ENCODE peak calls at places on chromosomes 5 and 9, in four cellular contexts. One of them, this sample, is unnamed. For H3F3A, the result is how much of the 10 kb centered on the place peaks cover.

GRCh38 chr5:133519191-133519590 is 93.2 kb downstream of the FSTL4 start:
- DNase-seq in PC-9: no peak
- DNase-seq in GM23248: no peak
- DNase-seq in MM.1S: no peak
- DNase-seq in this sample: no peak

GRCh38 chr5:170289749-170290148 is 7.8 kb downstream of the LCP2 start:
- DNase-seq in MM.1S: no peak
- DNase-seq in GM23248: no peak
- DNase-seq in PC-9: no peak
- DNase-seq in this sample: no peak

GRCh38 chr9:72464819-72465218 is 56.6 kb upstream of the TMC1 start:
- DNase-seq in PC-9: no peak
- DNase-seq in GM23248: peak
- DNase-seq in MM.1S: no peak
- DNase-seq in this sample: no peak

GRCh38 chr5:160434022-160434531 is 12.4 kb downstream of the PTTG1 start:
- DNase-seq in PC-9: no peak
- DNase-seq in MM.1S: no peak
- DNase-seq in GM23248: no peak
- DNase-seq in this sample: peak

GRCh38 chr9:37574241-37574721 is 1.9 kb downstream of the FBXO10 start:
- DNase-seq in PC-9: no peak
- DNase-seq in MM.1S: no peak
- DNase-seq in GM23248: peak
- DNase-seq in this sample: peak

GRCh38 chr5:132176987-132177386 is 50.7 kb downstream of the P4HA2 start:
- DNase-seq in PC-9: no peak
- DNase-seq in GM23248: peak
- DNase-seq in MM.1S: peak
- DNase-seq in this sample: no peak

GRCh38 chr9:36461341-36461740 is 61.3 kb upstream of the RNF38 start:
- DNase-seq in MM.1S: no peak
- DNase-seq in PC-9: no peak
- DNase-seq in GM23248: peak
- DNase-seq in this sample: no peak

GRCh38 chr9:122580360-122580759 is 2.8 kb downstream of the OR1L8 start:
- DNase-seq in GM23248: peak
- DNase-seq in MM.1S: no peak
- DNase-seq in PC-9: peak
- DNase-seq in this sample: no peak

GRCh38 chr9:114098021-114098659 is 952 bp downstream of the KIF12 start:
- DNase-seq in PC-9: no peak
- DNase-seq in MM.1S: no peak
- DNase-seq in GM23248: peak
- DNase-seq in this sample: peak

GRCh38 chr5:1729641-1730486 is 69.8 kb downstream of the MRPL36 start:
- DNase-seq in GM23248: no peak
- DNase-seq in MM.1S: no peak
- DNase-seq in PC-9: no peak
- DNase-seq in this sample: no peak

GRCh38 chr5:23730023-23730422 is 222.6 kb downstream of the PRDM9 start:
- DNase-seq in GM23248: no peak
- DNase-seq in MM.1S: no peak
- DNase-seq in PC-9: no peak
- DNase-seq in this sample: no peak

DNA sequence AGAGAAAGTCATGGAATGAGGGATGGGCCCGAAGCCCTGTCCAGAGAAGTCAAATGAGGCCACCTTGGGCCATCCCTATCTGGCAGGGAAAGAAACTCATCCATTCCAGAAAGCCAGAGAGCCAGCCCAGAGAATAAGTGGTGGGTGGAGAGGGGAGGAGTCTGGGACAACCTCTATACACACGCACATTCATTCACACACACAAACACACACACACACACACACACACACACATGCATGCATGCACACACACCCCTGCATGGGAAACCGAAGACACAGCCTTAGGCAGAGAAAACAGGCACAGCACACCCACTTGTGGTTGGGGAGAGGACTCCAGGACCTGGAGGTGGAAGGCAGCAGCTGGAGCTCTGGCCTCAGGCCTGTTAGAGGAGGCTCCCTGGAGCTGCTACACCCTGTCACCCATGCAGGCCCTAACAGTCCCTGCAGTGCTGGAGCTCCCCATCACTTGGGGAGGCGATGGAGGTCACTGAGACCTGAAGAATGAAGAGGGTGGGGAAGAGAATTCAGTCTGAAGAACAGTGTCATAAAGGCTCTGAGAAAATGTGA is 38.0 kb downstream of the TGFBI start:
- DNase-seq in PC-9: no peak
- DNase-seq in GM23248: peak
- DNase-seq in MM.1S: no peak
- DNase-seq in this sample: peak
- H3F3A ChIP-seq in PC-9: under half
- H3F3A ChIP-seq in GM23248: half or more
- H3F3A ChIP-seq in MM.1S: under half
- H3F3A ChIP-seq in this sample: under half

DNA sequence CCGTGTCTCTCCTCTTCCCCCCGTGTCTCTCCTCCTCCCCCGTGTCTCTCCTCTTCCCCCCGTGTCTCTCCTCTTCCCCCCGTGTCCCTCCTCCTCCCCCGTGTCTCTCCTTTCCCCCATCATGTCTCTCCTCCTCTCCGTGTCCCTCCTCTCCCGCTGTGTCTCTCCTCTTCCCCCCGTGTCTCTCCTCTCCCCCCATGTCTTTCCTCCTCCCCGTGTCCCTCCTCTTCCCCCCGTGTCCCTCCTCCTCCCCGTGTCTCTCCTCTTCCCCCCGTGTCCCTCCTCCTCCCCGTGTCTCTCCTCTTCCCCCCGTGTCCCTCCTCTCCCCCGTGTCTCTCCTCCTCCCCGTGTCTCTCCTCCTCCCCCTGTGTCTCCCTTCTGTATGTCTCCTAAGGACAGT is 12.8 kb upstream of the RNU6ATAC start:
- DNase-seq in PC-9: no peak
- DNase-seq in MM.1S: no peak
- DNase-seq in GM23248: no peak
- DNase-seq in this sample: no peak
- H3K27ac ChIP-seq in PC-9: no peak
- H3K27ac ChIP-seq in MM.1S: no peak
- H3K27ac ChIP-seq in GM23248: no peak
- H3K27ac ChIP-seq in this sample: no peak

GRCh38 chr5:33601881-33602280 is 161.1 kb downstream of the TARS1 start:
- DNase-seq in GM23248: no peak
- DNase-seq in PC-9: peak
- DNase-seq in MM.1S: no peak
- DNase-seq in this sample: peak
- H2AFZ ChIP-seq in GM23248: no peak
- H2AFZ ChIP-seq in PC-9: no peak
- H2AFZ ChIP-seq in MM.1S: no peak
- H2AFZ ChIP-seq in this sample: no peak

GRCh38 chr9:86757382-86757720 is 190.0 kb downstream of the GAS1 start:
- DNase-seq in MM.1S: no peak
- DNase-seq in PC-9: no peak
- DNase-seq in GM23248: no peak
- DNase-seq in this sample: no peak
- H3F3A ChIP-seq in MM.1S: under half
- H3F3A ChIP-seq in PC-9: under half
- H3F3A ChIP-seq in GM23248: under half
- H3F3A ChIP-seq in this sample: under half

DNA sequence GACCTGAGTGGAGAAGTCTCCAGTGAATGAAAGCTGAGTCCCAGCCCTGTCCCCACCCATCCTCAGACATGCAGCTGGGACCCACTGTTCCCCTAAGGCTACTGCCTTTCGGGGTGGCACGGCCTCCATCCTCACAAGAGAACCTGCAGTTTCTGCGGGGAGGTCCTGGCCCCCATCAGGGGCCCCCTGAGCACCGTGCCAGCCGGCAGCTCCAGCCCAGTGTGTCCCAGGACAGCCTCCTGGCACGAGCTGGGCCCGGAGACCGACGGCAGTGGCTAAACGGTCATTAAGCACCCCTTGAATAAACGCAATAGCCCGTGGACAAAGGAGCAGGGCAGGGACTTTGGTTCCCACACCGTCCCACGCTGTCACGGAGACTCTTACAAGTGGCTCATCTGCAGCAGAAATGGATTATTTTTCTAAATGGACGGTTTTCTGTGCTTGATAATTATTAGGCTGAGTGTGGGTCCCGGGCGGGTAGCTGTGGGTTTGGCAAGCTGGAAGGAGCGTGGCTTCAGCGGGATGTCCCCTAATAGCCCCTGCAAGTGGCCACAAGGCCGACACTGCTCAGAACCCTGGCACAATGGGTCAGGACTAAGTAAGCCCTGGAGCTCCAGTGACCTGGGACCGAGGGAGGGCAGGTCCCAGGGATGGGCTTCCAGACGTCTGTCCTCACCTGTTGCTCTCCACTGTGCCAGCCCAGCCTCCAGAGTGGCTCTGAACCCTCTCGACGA is 17.4 kb downstream of the FAM78A start:
- DNase-seq in MM.1S: no peak
- DNase-seq in PC-9: no peak
- DNase-seq in GM23248: no peak
- DNase-seq in this sample: peak
- H3K27ac ChIP-seq in MM.1S: no peak
- H3K27ac ChIP-seq in PC-9: no peak
- H3K27ac ChIP-seq in GM23248: no peak
- H3K27ac ChIP-seq in this sample: no peak

DNA sequence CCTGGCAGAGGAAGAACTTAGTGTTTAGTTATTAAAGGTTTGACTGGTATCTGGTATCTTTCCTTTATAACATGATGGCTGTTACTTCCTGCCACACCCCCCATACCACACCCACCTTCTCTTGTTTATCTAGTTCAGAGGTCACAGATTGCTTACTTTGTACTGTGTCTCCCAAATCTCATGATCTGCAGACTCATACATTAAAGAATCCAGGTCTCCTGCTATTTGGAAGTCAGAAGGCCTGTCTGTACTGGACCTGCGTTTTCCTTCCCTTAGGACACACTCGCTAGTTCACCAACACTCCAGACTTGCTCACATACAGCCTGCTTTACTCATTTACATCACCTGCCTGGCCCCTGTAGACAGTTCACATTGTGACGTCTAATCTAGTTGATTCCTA is 39.3 kb downstream of the NUDT12 start:
- DNase-seq in GM23248: no peak
- DNase-seq in MM.1S: no peak
- DNase-seq in PC-9: peak
- DNase-seq in this sample: no peak
- H2AFZ ChIP-seq in GM23248: peak
- H2AFZ ChIP-seq in MM.1S: no peak
- H2AFZ ChIP-seq in PC-9: peak
- H2AFZ ChIP-seq in this sample: peak